ENCODE peak calls at places on chromosomes 3 and 15, in nine cellular contexts. One of them, this sample, is unnamed.

GRCh38 chr3:138949445-138950005 is 2.5 kb downstream of the FOXL2NB start:
- DNase-seq in fibroblast of lung: no peak
- DNase-seq in colonic mucosa: no peak
- DNase-seq in cardiac muscle cell: no peak
- DNase-seq in spleen: no peak
- DNase-seq in tibial artery: no peak
- DNase-seq in right cardiac atrium: no peak
- DNase-seq in ovary: peak; percentile 57
- DNase-seq in upper lobe of right lung: no peak
- DNase-seq in this sample: no peak

GRCh38 chr3:106013971-106014370 is 145.2 kb upstream of the CBLB start:
- DNase-seq in fibroblast of lung: peak; percentile 95
- DNase-seq in colonic mucosa: no peak
- DNase-seq in cardiac muscle cell: no peak
- DNase-seq in spleen: no peak
- DNase-seq in tibial artery: no peak
- DNase-seq in right cardiac atrium: no peak
- DNase-seq in ovary: no peak
- DNase-seq in upper lobe of right lung: no peak
- DNase-seq in this sample: no peak

GRCh38 chr3:124559650-124560405 is 170.4 kb upstream of the UMPS start:
- DNase-seq in fibroblast of lung: peak; percentile 75
- DNase-seq in colonic mucosa: peak; percentile 85
- DNase-seq in cardiac muscle cell: peak; percentile 86
- DNase-seq in spleen: no peak
- DNase-seq in tibial artery: peak; percentile 78
- DNase-seq in right cardiac atrium: peak; percentile 76
- DNase-seq in ovary: peak; percentile 58
- DNase-seq in upper lobe of right lung: peak; percentile 67
- DNase-seq in this sample: peak; percentile 39

GRCh38 chr3:72520690-72521308 is 327.4 kb downstream of the SHQ1 start:
- DNase-seq in fibroblast of lung: peak; percentile 94
- DNase-seq in colonic mucosa: no peak
- DNase-seq in cardiac muscle cell: no peak
- DNase-seq in spleen: no peak
- DNase-seq in tibial artery: no peak
- DNase-seq in right cardiac atrium: no peak
- DNase-seq in ovary: no peak
- DNase-seq in upper lobe of right lung: no peak
- DNase-seq in this sample: no peak

GRCh38 chr3:143000525-143000924 is 845 bp upstream of the U2SURP start:
- DNase-seq in fibroblast of lung: peak; percentile 84
- DNase-seq in colonic mucosa: peak; percentile 44
- DNase-seq in cardiac muscle cell: no peak
- DNase-seq in spleen: no peak
- DNase-seq in tibial artery: no peak
- DNase-seq in right cardiac atrium: no peak
- DNase-seq in ovary: no peak
- DNase-seq in upper lobe of right lung: no peak
- DNase-seq in this sample: no peak

GRCh38 chr3:138082085-138082991 is 33.1 kb downstream of the DZIP1L start:
- DNase-seq in fibroblast of lung: peak; percentile 97
- DNase-seq in colonic mucosa: no peak
- DNase-seq in cardiac muscle cell: no peak
- DNase-seq in spleen: no peak
- DNase-seq in tibial artery: no peak
- DNase-seq in right cardiac atrium: peak; percentile 61
- DNase-seq in ovary: peak; percentile 60
- DNase-seq in upper lobe of right lung: no peak
- DNase-seq in this sample: no peak

GRCh38 chr3:4674216-4674615 is 181.1 kb downstream of the ITPR1 start:
- DNase-seq in fibroblast of lung: peak; percentile 83
- DNase-seq in colonic mucosa: no peak
- DNase-seq in cardiac muscle cell: no peak
- DNase-seq in spleen: no peak
- DNase-seq in tibial artery: no peak
- DNase-seq in right cardiac atrium: no peak
- DNase-seq in ovary: no peak
- DNase-seq in upper lobe of right lung: no peak
- DNase-seq in this sample: no peak

GRCh38 chr3:95673215-95673614 is 1141.2 kb upstream of the EPHA6 start:
- DNase-seq in fibroblast of lung: no peak
- DNase-seq in colonic mucosa: no peak
- DNase-seq in cardiac muscle cell: no peak
- DNase-seq in spleen: no peak
- DNase-seq in tibial artery: no peak
- DNase-seq in right cardiac atrium: no peak
- DNase-seq in ovary: no peak
- DNase-seq in upper lobe of right lung: no peak
- DNase-seq in this sample: no peak

GRCh38 chr3:79521221-79521848 is 246.5 kb downstream of the ROBO1 start:
- DNase-seq in fibroblast of lung: peak; percentile 34
- DNase-seq in colonic mucosa: no peak
- DNase-seq in cardiac muscle cell: peak; percentile 61
- DNase-seq in spleen: no peak
- DNase-seq in tibial artery: no peak
- DNase-seq in right cardiac atrium: no peak
- DNase-seq in ovary: no peak
- DNase-seq in upper lobe of right lung: no peak
- DNase-seq in this sample: no peak

GRCh38 chr3:147431746-147432145 is 22.6 kb downstream of the ZIC1 start:
- DNase-seq in fibroblast of lung: no peak
- DNase-seq in colonic mucosa: no peak
- DNase-seq in cardiac muscle cell: no peak
- DNase-seq in spleen: no peak
- DNase-seq in tibial artery: no peak
- DNase-seq in right cardiac atrium: no peak
- DNase-seq in ovary: no peak
- DNase-seq in upper lobe of right lung: no peak
- DNase-seq in this sample: no peak

GRCh38 chr15:81887913-81888312 is 157.9 kb downstream of the MEX3B start:
- DNase-seq in fibroblast of lung: peak; percentile 84
- DNase-seq in colonic mucosa: no peak
- DNase-seq in cardiac muscle cell: no peak
- DNase-seq in spleen: no peak
- DNase-seq in tibial artery: no peak
- DNase-seq in right cardiac atrium: no peak
- DNase-seq in ovary: no peak
- DNase-seq in upper lobe of right lung: no peak
- DNase-seq in this sample: no peak

GRCh38 chr15:81886080-81886479 is 159.7 kb downstream of the MEX3B start:
- DNase-seq in fibroblast of lung: no peak
- DNase-seq in colonic mucosa: no peak
- DNase-seq in cardiac muscle cell: no peak
- DNase-seq in spleen: no peak
- DNase-seq in tibial artery: no peak
- DNase-seq in right cardiac atrium: no peak
- DNase-seq in ovary: no peak
- DNase-seq in upper lobe of right lung: no peak
- DNase-seq in this sample: no peak

GRCh38 chr15:81886586-81886985 is 159.2 kb downstream of the MEX3B start:
- DNase-seq in fibroblast of lung: peak; percentile 80
- DNase-seq in colonic mucosa: no peak
- DNase-seq in cardiac muscle cell: no peak
- DNase-seq in spleen: no peak
- DNase-seq in tibial artery: no peak
- DNase-seq in right cardiac atrium: no peak
- DNase-seq in ovary: no peak
- DNase-seq in upper lobe of right lung: no peak
- DNase-seq in this sample: no peak

GRCh38 chr15:81888748-81889479 is 156.9 kb downstream of the MEX3B start:
- DNase-seq in fibroblast of lung: peak; percentile 85
- DNase-seq in colonic mucosa: no peak
- DNase-seq in cardiac muscle cell: no peak
- DNase-seq in spleen: no peak
- DNase-seq in tibial artery: peak; percentile 74
- DNase-seq in right cardiac atrium: no peak
- DNase-seq in ovary: no peak
- DNase-seq in upper lobe of right lung: no peak
- DNase-seq in this sample: no peak

DNA sequence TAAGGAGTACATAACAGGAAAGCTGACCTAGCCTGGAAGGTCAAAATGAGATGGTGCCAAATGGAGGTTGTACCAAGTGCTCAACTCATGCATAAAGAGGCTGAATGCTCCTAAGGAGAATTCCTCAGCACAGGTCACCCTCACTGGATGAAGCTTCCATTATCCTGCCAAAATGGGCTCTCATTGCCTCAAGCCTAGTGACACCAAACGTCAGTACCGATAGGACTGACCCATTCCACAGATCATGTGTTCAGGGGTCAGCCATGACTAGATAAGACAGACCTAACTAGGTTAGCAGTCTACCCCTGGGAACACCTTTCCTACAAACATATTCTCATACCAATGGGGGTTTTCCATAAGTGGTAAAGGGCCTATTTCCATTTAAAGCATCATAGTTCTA is 160.7 kb downstream of the MEX3B start:
- DNase-seq in fibroblast of lung: no peak
- DNase-seq in colonic mucosa: no peak
- DNase-seq in cardiac muscle cell: no peak
- DNase-seq in spleen: no peak
- DNase-seq in tibial artery: no peak
- DNase-seq in right cardiac atrium: no peak
- DNase-seq in ovary: no peak
- DNase-seq in upper lobe of right lung: no peak
- DNase-seq in this sample: no peak
- H3K4me1 ChIP-seq in fibroblast of lung: peaks cover 8% of the 10 kb centered on the region
- H3K4me1 ChIP-seq in colonic mucosa: no peaks in the 10 kb centered on the region
- H3K4me1 ChIP-seq in cardiac muscle cell: no peaks in the 10 kb centered on the region
- H3K4me1 ChIP-seq in spleen: peaks cover 5% of the 10 kb centered on the region
- H3K4me1 ChIP-seq in tibial artery: peaks cover 29% of the 10 kb centered on the region
- H3K4me1 ChIP-seq in right cardiac atrium: peaks cover 6% of the 10 kb centered on the region
- H3K4me1 ChIP-seq in ovary: no peaks in the 10 kb centered on the region
- H3K4me1 ChIP-seq in upper lobe of right lung: peaks cover 3% of the 10 kb centered on the region
- H3K4me1 ChIP-seq in this sample: no peaks in the 10 kb centered on the region

GRCh38 chr15:93235926-93236781 is 147.1 kb upstream of the RGMA start:
- DNase-seq in fibroblast of lung: no peak
- DNase-seq in colonic mucosa: peak; percentile 27
- DNase-seq in cardiac muscle cell: no peak
- DNase-seq in spleen: no peak
- DNase-seq in tibial artery: peak; percentile 80
- DNase-seq in right cardiac atrium: peak; percentile 74
- DNase-seq in ovary: no peak
- DNase-seq in upper lobe of right lung: peak; percentile 80
- DNase-seq in this sample: no peak
- H3K27ac ChIP-seq in fibroblast of lung: no peak overlapping the region
- H3K27ac ChIP-seq in colonic mucosa: no peak overlapping the region
- H3K27ac ChIP-seq in cardiac muscle cell: no peak overlapping the region
- H3K27ac ChIP-seq in spleen: peak overlapping the region; percentile 53
- H3K27ac ChIP-seq in tibial artery: no peak overlapping the region
- H3K27ac ChIP-seq in right cardiac atrium: no peak overlapping the region
- H3K27ac ChIP-seq in ovary: no peak overlapping the region
- H3K27ac ChIP-seq in upper lobe of right lung: peak overlapping the region; percentile 4
- H3K27ac ChIP-seq in this sample: no peak overlapping the region

GRCh38 chr3:45127130-45127822 is 18.9 kb downstream of the CDCP1 start:
- DNase-seq in fibroblast of lung: no peak
- DNase-seq in colonic mucosa: no peak
- DNase-seq in cardiac muscle cell: no peak
- DNase-seq in spleen: no peak
- DNase-seq in tibial artery: no peak
- DNase-seq in right cardiac atrium: no peak
- DNase-seq in ovary: no peak
- DNase-seq in upper lobe of right lung: no peak
- DNase-seq in this sample: no peak
- H3K4me1 ChIP-seq in fibroblast of lung: peaks cover 38% of the 10 kb centered on the region
- H3K4me1 ChIP-seq in colonic mucosa: peaks cover 16% of the 10 kb centered on the region
- H3K4me1 ChIP-seq in cardiac muscle cell: peaks cover 36% of the 10 kb centered on the region
- H3K4me1 ChIP-seq in spleen: no peaks in the 10 kb centered on the region
- H3K4me1 ChIP-seq in tibial artery: peaks cover 13% of the 10 kb centered on the region
- H3K4me1 ChIP-seq in right cardiac atrium: no peaks in the 10 kb centered on the region
- H3K4me1 ChIP-seq in ovary: no peaks in the 10 kb centered on the region
- H3K4me1 ChIP-seq in upper lobe of right lung: no peaks in the 10 kb centered on the region
- H3K4me1 ChIP-seq in this sample: no peaks in the 10 kb centered on the region

GRCh38 chr3:9401986-9402385 is 4.6 kb downstream of the SETD5 start:
- DNase-seq in fibroblast of lung: no peak
- DNase-seq in colonic mucosa: no peak
- DNase-seq in cardiac muscle cell: no peak
- DNase-seq in spleen: no peak
- DNase-seq in tibial artery: no peak
- DNase-seq in right cardiac atrium: no peak
- DNase-seq in ovary: no peak
- DNase-seq in upper lobe of right lung: no peak
- DNase-seq in this sample: no peak

GRCh38 chr3:9400626-9401025 is 3.2 kb downstream of the SETD5 start:
- DNase-seq in fibroblast of lung: no peak
- DNase-seq in colonic mucosa: no peak
- DNase-seq in cardiac muscle cell: peak; percentile 13
- DNase-seq in spleen: no peak
- DNase-seq in tibial artery: no peak
- DNase-seq in right cardiac atrium: no peak
- DNase-seq in ovary: no peak
- DNase-seq in upper lobe of right lung: no peak
- DNase-seq in this sample: no peak

GRCh38 chr3:9403463-9403862 is 6.0 kb downstream of the SETD5 start:
- DNase-seq in fibroblast of lung: no peak
- DNase-seq in colonic mucosa: no peak
- DNase-seq in cardiac muscle cell: no peak
- DNase-seq in spleen: no peak
- DNase-seq in tibial artery: no peak
- DNase-seq in right cardiac atrium: no peak
- DNase-seq in ovary: no peak
- DNase-seq in upper lobe of right lung: no peak
- DNase-seq in this sample: no peak

GRCh38 chr3:9404680-9405079 is 7.3 kb downstream of the SETD5 start:
- DNase-seq in fibroblast of lung: no peak
- DNase-seq in colonic mucosa: no peak
- DNase-seq in cardiac muscle cell: peak; percentile 14
- DNase-seq in spleen: no peak
- DNase-seq in tibial artery: no peak
- DNase-seq in right cardiac atrium: no peak
- DNase-seq in ovary: no peak
- DNase-seq in upper lobe of right lung: no peak
- DNase-seq in this sample: no peak

DNA sequence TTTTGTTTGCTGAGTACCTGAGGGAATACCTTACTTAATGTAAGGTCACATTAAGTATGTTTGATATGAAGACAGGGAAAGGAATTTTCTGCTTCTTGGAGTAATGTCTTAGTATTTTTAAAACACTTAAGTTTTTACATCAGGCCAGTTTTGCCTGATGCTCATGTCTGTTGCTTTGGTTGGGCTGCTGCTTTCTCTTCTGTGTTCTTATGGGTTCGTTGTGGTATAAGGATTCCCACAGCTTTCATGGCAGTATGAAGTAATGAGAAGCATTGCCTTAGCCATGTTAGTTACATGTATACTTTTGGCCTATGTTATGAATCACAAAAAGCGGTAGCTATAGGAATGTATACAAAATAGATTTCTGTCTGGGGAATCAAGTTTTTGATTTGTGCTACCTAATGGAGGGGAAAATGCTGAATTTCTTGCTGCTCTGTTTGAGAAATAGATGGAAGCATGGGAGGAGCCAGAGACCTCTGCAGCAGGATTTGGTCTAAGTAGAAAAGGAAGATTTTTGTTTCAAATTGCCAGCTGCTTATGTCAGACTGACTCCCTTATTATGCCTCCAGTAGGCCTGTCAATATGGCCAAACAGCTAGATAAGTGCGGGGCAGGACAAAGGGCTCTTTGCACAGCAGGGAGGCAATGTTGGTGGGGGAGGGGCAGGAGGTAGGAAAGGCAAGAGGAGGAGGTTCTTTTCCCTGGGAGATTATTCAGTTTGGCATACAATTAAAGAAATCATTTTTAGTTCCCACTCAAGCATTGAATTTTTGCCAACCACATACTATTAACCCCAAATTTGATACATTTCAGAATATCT is 5.2 kb downstream of the SETD5 start:
- DNase-seq in fibroblast of lung: peak; percentile 46
- DNase-seq in colonic mucosa: peak; percentile 86
- DNase-seq in cardiac muscle cell: peak; percentile 81
- DNase-seq in spleen: no peak
- DNase-seq in tibial artery: no peak
- DNase-seq in right cardiac atrium: peak; percentile 64
- DNase-seq in ovary: no peak
- DNase-seq in upper lobe of right lung: no peak
- DNase-seq in this sample: no peak
- H3K27ac ChIP-seq in fibroblast of lung: peak overlapping the region; percentile 51
- H3K27ac ChIP-seq in colonic mucosa: peak overlapping the region; percentile 10
- H3K27ac ChIP-seq in cardiac muscle cell: peak overlapping the region; percentile 99
- H3K27ac ChIP-seq in spleen: peak overlapping the region; percentile 26
- H3K27ac ChIP-seq in tibial artery: peak overlapping the region; percentile 100
- H3K27ac ChIP-seq in right cardiac atrium: peak overlapping the region; percentile 45
- H3K27ac ChIP-seq in ovary: no peak overlapping the region
- H3K27ac ChIP-seq in upper lobe of right lung: no peak overlapping the region
- H3K27ac ChIP-seq in this sample: no peak overlapping the region

This sample was measured in naive thymus-derived CD4-positive, alpha-beta T cell.